ENCODE peak calls at places on chromosomes 6 and 20, in nine cellular contexts. S, E, K, O, Z, D, I, M and J are unnamed samples.

GRCh38 chr6:167150815-167151557 is 6.8 kb downstream of the GPR31 start:
- DNase-seq in I (no peak), D (no peak), Z (no peak), K (no peak), S (peak; percentile 53), M (no peak), E (no peak), O (no peak), J (no peak)

GRCh38 chr6:108872001-108872974 is 24.1 kb downstream of the ARMC2 start:
- DNase-seq in E (no peak), Z (no peak), K (peak; percentile 25), S (no peak), M (no peak), O (no peak), D (no peak), I (no peak), J (no peak)

GRCh38 chr6:169345198-169345597 is 91.6 kb upstream of the THBS2 start:
- DNase-seq in E (no peak), I (no peak), M (peak; percentile 25), S (no peak), Z (no peak), K (no peak), D (no peak), O (no peak), J (no peak)

GRCh38 chr6:16471222-16471784 is 232.9 kb downstream of the GMPR start:
- DNase-seq in K (no peak), Z (no peak), O (no peak), S (peak; percentile 53), I (no peak), E (no peak), D (no peak), M (no peak), J (peak; percentile 17)

GRCh38 chr6:25971187-25971811 is 8.7 kb downstream of the TRIM38 start:
- DNase-seq in K (no peak), D (no peak), O (peak; percentile 73), M (no peak), Z (peak; percentile 54), S (no peak), E (no peak), I (no peak), J (peak; percentile 95)

GRCh38 chr20:3244613-3245012 is 5.6 kb upstream of the SLC4A11 start:
- DNase-seq in O (no peak), S (no peak), E (no peak), I (no peak), M (no peak), K (no peak), Z (no peak), D (no peak), J (no peak)

GRCh38 chr20:52312131-52312729 is 120.7 kb upstream of the ZFP64 start:
- DNase-seq in D (peak; percentile 55), K (peak; percentile 0), I (peak; percentile 0), O (peak; percentile 87), M (peak; percentile 51), S (peak; percentile 36), E (peak; percentile 12), Z (peak; percentile 19), J (peak; percentile 45)

GRCh38 chr6:144350176-144350575 is 65.0 kb downstream of the UTRN start:
- DNase-seq in Z (no peak), I (no peak), O (no peak), E (no peak), D (no peak), S (no peak), K (no peak), M (no peak), J (no peak)

GRCh38 chr6:35034411-35035171 is 106.5 kb downstream of the TCP11 start:
- DNase-seq in E (no peak), K (no peak), M (no peak), S (no peak), Z (peak; percentile 70), D (no peak), O (no peak), I (no peak), J (no peak)